ENCODE peak calls at places on chromosomes 7 and 10, in nine cellular contexts. One of them, this sample, is unnamed.

GRCh38 chr7:49483142-49483541 is 290.3 kb upstream of the VWC2 start:
- DNase-seq in progenitor cell of endocrine pancreas: no peak
- DNase-seq in psoas muscle: no peak
- DNase-seq in AG10803: no peak
- DNase-seq in uterus: no peak
- DNase-seq in sigmoid colon: no peak
- DNase-seq in OCI-LY7: peak
- DNase-seq in tibial artery: no peak
- DNase-seq in keratinocyte: no peak
- DNase-seq in this sample: no peak

GRCh38 chr7:93921607-93922446 is at the start of gene GNG11:
- DNase-seq in uterus: peak
- DNase-seq in keratinocyte: no peak
- DNase-seq in sigmoid colon: peak
- DNase-seq in OCI-LY7: peak
- DNase-seq in progenitor cell of endocrine pancreas: peak
- DNase-seq in AG10803: peak
- DNase-seq in tibial artery: peak
- DNase-seq in psoas muscle: peak
- DNase-seq in this sample: peak

GRCh38 chr10:115355162-115355760 is 262.1 kb downstream of the ATRNL1 start:
- DNase-seq in sigmoid colon: no peak
- DNase-seq in progenitor cell of endocrine pancreas: peak
- DNase-seq in tibial artery: no peak
- DNase-seq in uterus: no peak
- DNase-seq in OCI-LY7: peak
- DNase-seq in psoas muscle: no peak
- DNase-seq in keratinocyte: peak
- DNase-seq in AG10803: peak
- DNase-seq in this sample: no peak

GRCh38 chr7:133645870-133646492 is 393.1 kb downstream of the EXOC4 start:
- DNase-seq in AG10803: peak
- DNase-seq in progenitor cell of endocrine pancreas: no peak
- DNase-seq in tibial artery: no peak
- DNase-seq in OCI-LY7: no peak
- DNase-seq in sigmoid colon: no peak
- DNase-seq in psoas muscle: no peak
- DNase-seq in uterus: no peak
- DNase-seq in keratinocyte: no peak
- DNase-seq in this sample: no peak

GRCh38 chr7:25369794-25370193 is 141.5 kb upstream of the NPVF start:
- DNase-seq in sigmoid colon: no peak
- DNase-seq in psoas muscle: peak
- DNase-seq in OCI-LY7: no peak
- DNase-seq in progenitor cell of endocrine pancreas: no peak
- DNase-seq in tibial artery: no peak
- DNase-seq in uterus: peak
- DNase-seq in keratinocyte: no peak
- DNase-seq in AG10803: no peak
- DNase-seq in this sample: no peak

GRCh38 chr10:113411456-113411855 is 141.4 kb upstream of the HABP2 start:
- DNase-seq in AG10803: no peak
- DNase-seq in keratinocyte: no peak
- DNase-seq in progenitor cell of endocrine pancreas: no peak
- DNase-seq in sigmoid colon: no peak
- DNase-seq in OCI-LY7: no peak
- DNase-seq in psoas muscle: no peak
- DNase-seq in tibial artery: no peak
- DNase-seq in uterus: no peak
- DNase-seq in this sample: no peak

GRCh38 chr10:87837445-87837844 is 19.4 kb upstream of the ATAD1 start:
- DNase-seq in progenitor cell of endocrine pancreas: no peak
- DNase-seq in keratinocyte: no peak
- DNase-seq in OCI-LY7: peak
- DNase-seq in tibial artery: no peak
- DNase-seq in uterus: no peak
- DNase-seq in psoas muscle: no peak
- DNase-seq in sigmoid colon: no peak
- DNase-seq in AG10803: no peak
- DNase-seq in this sample: no peak

GRCh38 chr10:117680611-117681010 is 138.1 kb downstream of the EMX2 start:
- DNase-seq in OCI-LY7: no peak
- DNase-seq in psoas muscle: no peak
- DNase-seq in tibial artery: no peak
- DNase-seq in uterus: no peak
- DNase-seq in keratinocyte: no peak
- DNase-seq in sigmoid colon: no peak
- DNase-seq in progenitor cell of endocrine pancreas: no peak
- DNase-seq in AG10803: no peak
- DNase-seq in this sample: no peak

GRCh38 chr7:135129579-135129978 is 18.3 kb upstream of the TMEM140 start:
- DNase-seq in psoas muscle: no peak
- DNase-seq in progenitor cell of endocrine pancreas: no peak
- DNase-seq in sigmoid colon: no peak
- DNase-seq in uterus: no peak
- DNase-seq in tibial artery: no peak
- DNase-seq in keratinocyte: no peak
- DNase-seq in OCI-LY7: no peak
- DNase-seq in AG10803: no peak
- DNase-seq in this sample: no peak

GRCh38 chr10:104688251-104688650 is 47.2 kb downstream of the SORCS3 start:
- DNase-seq in keratinocyte: no peak
- DNase-seq in sigmoid colon: no peak
- DNase-seq in tibial artery: no peak
- DNase-seq in OCI-LY7: no peak
- DNase-seq in psoas muscle: no peak
- DNase-seq in AG10803: no peak
- DNase-seq in progenitor cell of endocrine pancreas: no peak
- DNase-seq in uterus: no peak
- DNase-seq in this sample: no peak

GRCh38 chr10:130020651-130021372 is 56.7 kb upstream of the EBF3 start:
- DNase-seq in OCI-LY7: no peak
- DNase-seq in progenitor cell of endocrine pancreas: no peak
- DNase-seq in AG10803: peak
- DNase-seq in keratinocyte: no peak
- DNase-seq in tibial artery: peak
- DNase-seq in sigmoid colon: no peak
- DNase-seq in uterus: no peak
- DNase-seq in psoas muscle: no peak
- DNase-seq in this sample: no peak

GRCh38 chr7:81285142-81285871 is 366.5 kb upstream of the SEMA3C start:
- DNase-seq in uterus: no peak
- DNase-seq in keratinocyte: peak
- DNase-seq in psoas muscle: no peak
- DNase-seq in AG10803: peak
- DNase-seq in tibial artery: no peak
- DNase-seq in progenitor cell of endocrine pancreas: no peak
- DNase-seq in sigmoid colon: no peak
- DNase-seq in OCI-LY7: no peak
- DNase-seq in this sample: no peak

GRCh38 chr10:31352436-31353226 is 33.6 kb downstream of the ZEB1 start:
- DNase-seq in psoas muscle: peak
- DNase-seq in tibial artery: no peak
- DNase-seq in AG10803: no peak
- DNase-seq in progenitor cell of endocrine pancreas: no peak
- DNase-seq in keratinocyte: no peak
- DNase-seq in sigmoid colon: no peak
- DNase-seq in uterus: no peak
- DNase-seq in OCI-LY7: no peak
- DNase-seq in this sample: no peak

GRCh38 chr7:105906690-105907089 is 30.3 kb upstream of the ATXN7L1 start:
- DNase-seq in AG10803: peak
- DNase-seq in OCI-LY7: no peak
- DNase-seq in progenitor cell of endocrine pancreas: no peak
- DNase-seq in tibial artery: no peak
- DNase-seq in uterus: peak
- DNase-seq in keratinocyte: no peak
- DNase-seq in sigmoid colon: peak
- DNase-seq in psoas muscle: no peak
- DNase-seq in this sample: no peak

DNA sequence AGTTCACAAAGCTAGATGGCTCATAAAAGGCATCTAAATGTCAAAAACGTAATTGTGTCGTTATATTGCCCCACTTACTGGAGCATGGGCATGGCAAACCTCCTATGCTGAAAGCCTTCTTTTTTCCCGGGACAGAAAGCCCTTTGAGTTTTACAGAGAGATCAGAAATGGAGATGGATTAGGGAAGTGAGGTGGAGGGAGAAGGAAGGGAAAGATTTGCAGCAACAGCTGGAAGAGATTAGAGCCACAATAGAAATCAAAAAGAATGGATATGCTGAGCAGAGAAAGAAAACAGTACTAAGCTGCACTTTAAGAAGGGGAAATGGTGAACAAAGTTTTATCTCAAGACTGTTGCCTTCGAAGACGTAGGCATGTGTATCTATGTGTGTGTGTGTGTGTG is 97.2 kb upstream of the PCGF5 start:
- DNase-seq in sigmoid colon: no peak
- DNase-seq in uterus: no peak
- DNase-seq in progenitor cell of endocrine pancreas: no peak
- DNase-seq in tibial artery: no peak
- DNase-seq in OCI-LY7: no peak
- DNase-seq in AG10803: no peak
- DNase-seq in keratinocyte: no peak
- DNase-seq in psoas muscle: no peak
- DNase-seq in this sample: no peak
- TF ChIP-seq CTCF in sigmoid colon: no peak
- TF ChIP-seq CTCF in uterus: no peak
- TF ChIP-seq CTCF in progenitor cell of endocrine pancreas: no peak
- TF ChIP-seq CTCF in tibial artery: no peak
- TF ChIP-seq CTCF in OCI-LY7: no peak
- TF ChIP-seq CTCF in AG10803: no peak
- TF ChIP-seq CTCF in keratinocyte: no peak
- TF ChIP-seq CTCF in psoas muscle: no peak
- TF ChIP-seq CTCF in this sample: no peak

GRCh38 chr7:146119016-146119415 is 2.4 kb downstream of the CNTNAP2 start:
- DNase-seq in psoas muscle: no peak
- DNase-seq in sigmoid colon: no peak
- DNase-seq in uterus: no peak
- DNase-seq in tibial artery: no peak
- DNase-seq in OCI-LY7: no peak
- DNase-seq in progenitor cell of endocrine pancreas: no peak
- DNase-seq in AG10803: no peak
- DNase-seq in keratinocyte: no peak
- DNase-seq in this sample: no peak

GRCh38 chr7:146116452-146117219 is at the start of gene CNTNAP2:
- DNase-seq in AG10803: peak
- DNase-seq in tibial artery: no peak
- DNase-seq in sigmoid colon: no peak
- DNase-seq in uterus: no peak
- DNase-seq in progenitor cell of endocrine pancreas: peak
- DNase-seq in OCI-LY7: no peak
- DNase-seq in psoas muscle: no peak
- DNase-seq in keratinocyte: no peak
- DNase-seq in this sample: no peak

GRCh38 chr7:146112755-146113154 is 3.8 kb upstream of the CNTNAP2 start:
- DNase-seq in OCI-LY7: no peak
- DNase-seq in keratinocyte: no peak
- DNase-seq in uterus: no peak
- DNase-seq in AG10803: no peak
- DNase-seq in tibial artery: no peak
- DNase-seq in psoas muscle: no peak
- DNase-seq in progenitor cell of endocrine pancreas: no peak
- DNase-seq in sigmoid colon: no peak
- DNase-seq in this sample: no peak

DNA sequence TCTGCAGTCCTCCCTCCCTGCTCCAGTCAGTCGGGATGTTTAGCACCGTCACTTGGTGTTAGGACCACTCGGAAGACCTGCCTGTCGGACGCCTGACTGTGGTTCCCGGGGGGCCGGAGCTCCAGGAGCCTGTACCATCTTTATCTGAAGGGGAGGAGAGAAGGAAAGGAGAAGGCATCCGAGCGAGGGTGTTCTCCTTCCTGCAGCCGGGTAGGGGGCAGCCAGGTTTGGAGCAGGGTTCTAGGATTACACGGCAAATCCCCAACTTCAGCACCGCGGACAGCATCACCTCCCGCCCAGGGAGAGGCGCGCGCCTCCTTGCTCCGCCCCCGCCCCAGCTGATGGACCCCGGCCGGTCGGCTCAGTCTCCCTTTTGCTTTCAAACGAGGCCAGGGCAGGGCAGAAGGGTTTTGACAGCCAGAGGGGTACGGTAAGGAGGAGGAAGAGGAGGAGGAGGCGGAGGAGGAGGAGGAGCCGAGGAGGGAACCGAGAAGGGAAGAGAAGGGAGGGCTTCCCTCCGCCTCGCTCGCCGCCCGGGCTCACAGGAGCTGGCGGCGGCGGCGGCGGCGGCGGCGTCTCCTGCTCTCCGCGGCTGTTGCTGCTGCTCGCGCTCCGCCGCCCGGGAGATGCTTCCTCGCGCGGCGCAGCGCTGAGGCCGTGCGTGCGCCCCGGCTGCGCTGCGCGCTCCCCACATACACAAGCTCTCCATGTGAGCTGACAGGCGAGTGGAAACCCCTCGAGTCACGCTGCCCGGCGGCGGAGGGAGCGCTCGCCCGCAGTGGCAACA is 743 bp upstream of the CNTNAP2 start:
- DNase-seq in psoas muscle: peak
- DNase-seq in AG10803: peak
- DNase-seq in progenitor cell of endocrine pancreas: peak
- DNase-seq in keratinocyte: no peak
- DNase-seq in sigmoid colon: no peak
- DNase-seq in uterus: peak
- DNase-seq in OCI-LY7: peak
- DNase-seq in tibial artery: no peak
- DNase-seq in this sample: no peak
- TF ChIP-seq CTCF in psoas muscle: no peak
- TF ChIP-seq CTCF in AG10803: no peak
- TF ChIP-seq CTCF in progenitor cell of endocrine pancreas: peak
- TF ChIP-seq CTCF in keratinocyte: no peak
- TF ChIP-seq CTCF in sigmoid colon: no peak
- TF ChIP-seq CTCF in uterus: no peak
- TF ChIP-seq CTCF in OCI-LY7: no peak
- TF ChIP-seq CTCF in tibial artery: no peak
- TF ChIP-seq CTCF in this sample: no peak

GRCh38 chr10:62037166-62037831 is 135.8 kb downstream of the ARID5B start:
- DNase-seq in OCI-LY7: no peak
- DNase-seq in AG10803: peak
- DNase-seq in sigmoid colon: no peak
- DNase-seq in tibial artery: no peak
- DNase-seq in progenitor cell of endocrine pancreas: no peak
- DNase-seq in psoas muscle: no peak
- DNase-seq in keratinocyte: no peak
- DNase-seq in uterus: peak
- DNase-seq in this sample: no peak
- TF ChIP-seq CTCF in OCI-LY7: no peak
- TF ChIP-seq CTCF in AG10803: no peak
- TF ChIP-seq CTCF in sigmoid colon: no peak
- TF ChIP-seq CTCF in tibial artery: no peak
- TF ChIP-seq CTCF in progenitor cell of endocrine pancreas: no peak
- TF ChIP-seq CTCF in psoas muscle: no peak
- TF ChIP-seq CTCF in keratinocyte: no peak
- TF ChIP-seq CTCF in uterus: no peak
- TF ChIP-seq CTCF in this sample: no peak

DNA sequence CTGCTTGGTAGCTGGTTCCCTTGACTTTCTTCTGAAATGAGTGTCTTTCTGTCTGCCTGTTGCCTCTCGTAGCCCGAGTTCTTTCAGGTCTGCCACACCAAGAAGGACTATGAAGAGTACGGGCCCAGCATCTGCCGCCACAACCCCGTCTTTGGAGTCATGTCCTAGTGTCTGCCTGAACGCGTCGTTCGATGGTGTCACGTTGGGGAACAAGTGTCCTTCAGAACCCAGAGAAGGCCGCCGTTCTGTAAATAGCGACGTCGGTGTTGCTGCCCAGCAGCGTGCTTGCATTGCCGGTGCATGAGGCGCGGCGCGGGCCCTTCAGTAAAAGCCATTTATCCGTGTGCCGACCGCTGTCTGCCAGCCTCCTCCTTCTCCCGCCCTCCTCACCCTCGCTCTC is 94.8 kb downstream of the ACTR3B start:
- DNase-seq in psoas muscle: no peak
- DNase-seq in progenitor cell of endocrine pancreas: no peak
- DNase-seq in keratinocyte: no peak
- DNase-seq in uterus: no peak
- DNase-seq in sigmoid colon: no peak
- DNase-seq in tibial artery: no peak
- DNase-seq in OCI-LY7: no peak
- DNase-seq in AG10803: no peak
- DNase-seq in this sample: no peak
- TF ChIP-seq CTCF in psoas muscle: no peak
- TF ChIP-seq CTCF in progenitor cell of endocrine pancreas: no peak
- TF ChIP-seq CTCF in keratinocyte: no peak
- TF ChIP-seq CTCF in uterus: no peak
- TF ChIP-seq CTCF in sigmoid colon: no peak
- TF ChIP-seq CTCF in tibial artery: no peak
- TF ChIP-seq CTCF in OCI-LY7: no peak
- TF ChIP-seq CTCF in AG10803: no peak
- TF ChIP-seq CTCF in this sample: no peak